ENCODE peak calls at places on chromosomes 3 and 15, in seven cellular contexts. One of them, this sample, is unnamed.

GRCh38 chr3:71355862-71356261 is 227.7 kb downstream of the FOXP1 start:
- DNase-seq in psoas muscle: no peak
- DNase-seq in brain microvascular endothelial cell: no peak
- DNase-seq in endothelial cell: no peak
- DNase-seq in MM.1S: peak
- DNase-seq in natural killer cell: no peak
- DNase-seq in stomach: no peak
- DNase-seq in this sample: no peak

GRCh38 chr3:100615684-100616083 is 6.3 kb downstream of the ADGRG7 start:
- DNase-seq in MM.1S: no peak
- DNase-seq in brain microvascular endothelial cell: peak
- DNase-seq in natural killer cell: no peak
- DNase-seq in endothelial cell: no peak
- DNase-seq in psoas muscle: no peak
- DNase-seq in stomach: no peak
- DNase-seq in this sample: no peak

GRCh38 chr3:23035927-23036640 is 167.0 kb upstream of the UBE2E2 start:
- DNase-seq in natural killer cell: no peak
- DNase-seq in psoas muscle: no peak
- DNase-seq in endothelial cell: no peak
- DNase-seq in stomach: peak
- DNase-seq in MM.1S: peak
- DNase-seq in brain microvascular endothelial cell: no peak
- DNase-seq in this sample: no peak

GRCh38 chr15:69304176-69304533 is 5.4 kb downstream of the PAQR5 start:
- DNase-seq in brain microvascular endothelial cell: peak
- DNase-seq in psoas muscle: no peak
- DNase-seq in MM.1S: no peak
- DNase-seq in endothelial cell: no peak
- DNase-seq in natural killer cell: no peak
- DNase-seq in stomach: no peak
- DNase-seq in this sample: no peak

GRCh38 chr3:380801-381200 is 184.2 kb downstream of the CHL1 start:
- DNase-seq in stomach: no peak
- DNase-seq in psoas muscle: no peak
- DNase-seq in natural killer cell: no peak
- DNase-seq in brain microvascular endothelial cell: no peak
- DNase-seq in MM.1S: no peak
- DNase-seq in endothelial cell: no peak
- DNase-seq in this sample: no peak

GRCh38 chr15:96324900-96325299 is 5.6 kb upstream of the NR2F2 start:
- DNase-seq in stomach: no peak
- DNase-seq in natural killer cell: no peak
- DNase-seq in endothelial cell: no peak
- DNase-seq in brain microvascular endothelial cell: no peak
- DNase-seq in psoas muscle: no peak
- DNase-seq in MM.1S: no peak
- DNase-seq in this sample: no peak

GRCh38 chr3:23926246-23926645 is 9.3 kb downstream of the RPL15 start:
- DNase-seq in natural killer cell: no peak
- DNase-seq in MM.1S: no peak
- DNase-seq in psoas muscle: no peak
- DNase-seq in endothelial cell: no peak
- DNase-seq in brain microvascular endothelial cell: no peak
- DNase-seq in stomach: no peak
- DNase-seq in this sample: no peak

GRCh38 chr15:73700041-73700842 is 16.1 kb downstream of the CD276 start:
- DNase-seq in MM.1S: peak
- DNase-seq in psoas muscle: peak
- DNase-seq in stomach: peak
- DNase-seq in natural killer cell: peak
- DNase-seq in endothelial cell: peak
- DNase-seq in brain microvascular endothelial cell: peak
- DNase-seq in this sample: no peak

GRCh38 chr3:69665026-69665739 is 74.1 kb upstream of the MITF start:
- DNase-seq in brain microvascular endothelial cell: peak
- DNase-seq in MM.1S: no peak
- DNase-seq in stomach: peak
- DNase-seq in natural killer cell: no peak
- DNase-seq in psoas muscle: no peak
- DNase-seq in endothelial cell: peak
- DNase-seq in this sample: no peak

GRCh38 chr15:37907136-37907535 is 27.3 kb upstream of the TMCO5A start:
- DNase-seq in psoas muscle: no peak
- DNase-seq in MM.1S: no peak
- DNase-seq in brain microvascular endothelial cell: peak
- DNase-seq in natural killer cell: no peak
- DNase-seq in endothelial cell: no peak
- DNase-seq in stomach: no peak
- DNase-seq in this sample: no peak

GRCh38 chr3:71421820-71422566 is 161.5 kb downstream of the FOXP1 start:
- DNase-seq in endothelial cell: no peak
- DNase-seq in natural killer cell: peak
- DNase-seq in psoas muscle: no peak
- DNase-seq in MM.1S: peak
- DNase-seq in stomach: no peak
- DNase-seq in brain microvascular endothelial cell: no peak
- DNase-seq in this sample: no peak

GRCh38 chr15:89587955-89588354 is 12.7 kb downstream of the TICRR start:
- DNase-seq in brain microvascular endothelial cell: peak
- DNase-seq in stomach: no peak
- DNase-seq in psoas muscle: no peak
- DNase-seq in endothelial cell: no peak
- DNase-seq in MM.1S: no peak
- DNase-seq in natural killer cell: no peak
- DNase-seq in this sample: no peak

GRCh38 chr3:171994646-171995441 is 44.5 kb upstream of the FNDC3B start:
- DNase-seq in MM.1S: no peak
- DNase-seq in natural killer cell: no peak
- DNase-seq in endothelial cell: no peak
- DNase-seq in stomach: no peak
- DNase-seq in psoas muscle: no peak
- DNase-seq in brain microvascular endothelial cell: peak
- DNase-seq in this sample: no peak

GRCh38 chr3:156307704-156308103 is 187.3 kb downstream of the KCNAB1 start:
- DNase-seq in stomach: peak
- DNase-seq in endothelial cell: no peak
- DNase-seq in natural killer cell: no peak
- DNase-seq in brain microvascular endothelial cell: peak
- DNase-seq in psoas muscle: peak
- DNase-seq in MM.1S: no peak
- DNase-seq in this sample: no peak

GRCh38 chr15:49145651-49146609 is 9.5 kb downstream of the COPS2 start:
- DNase-seq in brain microvascular endothelial cell: peak
- DNase-seq in MM.1S: peak
- DNase-seq in stomach: no peak
- DNase-seq in natural killer cell: no peak
- DNase-seq in psoas muscle: no peak
- DNase-seq in endothelial cell: peak
- DNase-seq in this sample: no peak

GRCh38 chr3:140007946-140008692 is 73.1 kb downstream of the CLSTN2 start:
- DNase-seq in stomach: no peak
- DNase-seq in MM.1S: no peak
- DNase-seq in natural killer cell: no peak
- DNase-seq in brain microvascular endothelial cell: no peak
- DNase-seq in endothelial cell: no peak
- DNase-seq in psoas muscle: no peak
- DNase-seq in this sample: peak

GRCh38 chr3:82671466-82671865 is 910.0 kb upstream of the GBE1 start:
- DNase-seq in brain microvascular endothelial cell: no peak
- DNase-seq in stomach: no peak
- DNase-seq in psoas muscle: no peak
- DNase-seq in MM.1S: no peak
- DNase-seq in endothelial cell: no peak
- DNase-seq in natural killer cell: no peak
- DNase-seq in this sample: no peak

GRCh38 chr3:179902061-179902460 is 134.7 kb downstream of the PEX5L start:
- DNase-seq in MM.1S: no peak
- DNase-seq in natural killer cell: no peak
- DNase-seq in endothelial cell: no peak
- DNase-seq in stomach: no peak
- DNase-seq in psoas muscle: no peak
- DNase-seq in brain microvascular endothelial cell: no peak
- DNase-seq in this sample: no peak

GRCh38 chr3:172107403-172107802 is 68.0 kb downstream of the FNDC3B start:
- DNase-seq in psoas muscle: no peak
- DNase-seq in endothelial cell: no peak
- DNase-seq in MM.1S: peak
- DNase-seq in natural killer cell: peak
- DNase-seq in stomach: no peak
- DNase-seq in brain microvascular endothelial cell: no peak
- DNase-seq in this sample: no peak

GRCh38 chr3:150059241-150059640 is 88.5 kb upstream of the PFN2 start:
- DNase-seq in endothelial cell: no peak
- DNase-seq in stomach: no peak
- DNase-seq in brain microvascular endothelial cell: no peak
- DNase-seq in MM.1S: no peak
- DNase-seq in natural killer cell: no peak
- DNase-seq in psoas muscle: no peak
- DNase-seq in this sample: no peak

GRCh38 chr15:60675763-60676162 is 196.8 kb upstream of the ICE2 start:
- DNase-seq in stomach: no peak
- DNase-seq in MM.1S: peak
- DNase-seq in psoas muscle: no peak
- DNase-seq in brain microvascular endothelial cell: no peak
- DNase-seq in endothelial cell: no peak
- DNase-seq in natural killer cell: no peak
- DNase-seq in this sample: no peak

GRCh38 chr15:94021621-94022320 is 209.6 kb upstream of the MCTP2 start:
- DNase-seq in stomach: no peak
- DNase-seq in brain microvascular endothelial cell: no peak
- DNase-seq in natural killer cell: no peak
- DNase-seq in MM.1S: no peak
- DNase-seq in endothelial cell: no peak
- DNase-seq in psoas muscle: no peak
- DNase-seq in this sample: no peak

GRCh38 chr3:24829632-24830229 is 335.1 kb upstream of the THRB start:
- DNase-seq in brain microvascular endothelial cell: no peak
- DNase-seq in endothelial cell: peak
- DNase-seq in MM.1S: no peak
- DNase-seq in stomach: peak
- DNase-seq in psoas muscle: peak
- DNase-seq in natural killer cell: no peak
- DNase-seq in this sample: no peak

GRCh38 chr15:99732268-99732641 is 982 bp downstream of the LYSMD4 start:
- DNase-seq in endothelial cell: no peak
- DNase-seq in natural killer cell: no peak
- DNase-seq in MM.1S: no peak
- DNase-seq in brain microvascular endothelial cell: no peak
- DNase-seq in psoas muscle: no peak
- DNase-seq in stomach: no peak
- DNase-seq in this sample: no peak

GRCh38 chr3:24506966-24507775 is 12.5 kb upstream of the THRB start:
- DNase-seq in MM.1S: no peak
- DNase-seq in brain microvascular endothelial cell: no peak
- DNase-seq in endothelial cell: no peak
- DNase-seq in psoas muscle: no peak
- DNase-seq in natural killer cell: no peak
- DNase-seq in stomach: no peak
- DNase-seq in this sample: no peak

DNA sequence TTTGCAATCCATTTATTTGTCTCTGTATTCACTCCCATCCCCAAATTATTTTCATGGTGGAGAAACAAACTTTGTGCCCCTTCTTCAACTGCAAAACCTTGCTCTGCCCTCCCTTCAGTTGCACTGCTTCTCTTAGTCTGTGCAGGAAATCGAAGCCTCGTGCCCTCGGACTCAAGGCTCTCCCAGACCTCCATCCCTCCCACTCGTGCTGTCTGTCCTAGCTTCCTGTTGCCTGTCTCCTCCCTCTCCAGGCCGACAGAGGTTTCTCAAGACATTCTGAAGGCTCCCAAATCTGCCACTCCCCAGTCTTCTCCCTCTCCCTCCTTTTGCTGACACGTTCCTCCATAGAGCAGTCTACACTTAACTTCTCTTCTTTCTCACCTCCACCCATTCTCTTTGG is 177.6 kb downstream of the PDZRN3 start:
- DNase-seq in psoas muscle: no peak
- DNase-seq in MM.1S: no peak
- DNase-seq in stomach: no peak
- DNase-seq in brain microvascular endothelial cell: no peak
- DNase-seq in natural killer cell: no peak
- DNase-seq in endothelial cell: no peak
- DNase-seq in this sample: no peak
- TF ChIP-seq CTCF in psoas muscle: no peak
- TF ChIP-seq CTCF in MM.1S: no peak
- TF ChIP-seq CTCF in stomach: no peak
- TF ChIP-seq CTCF in brain microvascular endothelial cell: no peak
- TF ChIP-seq CTCF in natural killer cell: no peak
- TF ChIP-seq CTCF in endothelial cell: no peak
- TF ChIP-seq CTCF in this sample: no peak

GRCh38 chr15:75565062-75565970 is 13.8 kb downstream of the PTPN9 start:
- DNase-seq in endothelial cell: no peak
- DNase-seq in stomach: no peak
- DNase-seq in psoas muscle: no peak
- DNase-seq in brain microvascular endothelial cell: no peak
- DNase-seq in MM.1S: no peak
- DNase-seq in natural killer cell: no peak
- DNase-seq in this sample: no peak
- TF ChIP-seq CTCF in endothelial cell: no peak
- TF ChIP-seq CTCF in stomach: no peak
- TF ChIP-seq CTCF in psoas muscle: no peak
- TF ChIP-seq CTCF in brain microvascular endothelial cell: no peak
- TF ChIP-seq CTCF in MM.1S: no peak
- TF ChIP-seq CTCF in natural killer cell: no peak
- TF ChIP-seq CTCF in this sample: no peak

GRCh38 chr3:159781867-159782266 is 206.8 kb upstream of the IL12A start:
- DNase-seq in psoas muscle: no peak
- DNase-seq in natural killer cell: no peak
- DNase-seq in endothelial cell: no peak
- DNase-seq in stomach: no peak
- DNase-seq in brain microvascular endothelial cell: no peak
- DNase-seq in MM.1S: no peak
- DNase-seq in this sample: no peak
- TF ChIP-seq CTCF in psoas muscle: no peak
- TF ChIP-seq CTCF in natural killer cell: no peak
- TF ChIP-seq CTCF in endothelial cell: no peak
- TF ChIP-seq CTCF in stomach: no peak
- TF ChIP-seq CTCF in brain microvascular endothelial cell: no peak
- TF ChIP-seq CTCF in MM.1S: peak
- TF ChIP-seq CTCF in this sample: no peak

GRCh38 chr3:145170101-145170500 is 990.9 kb downstream of the PLOD2 start:
- DNase-seq in endothelial cell: no peak
- DNase-seq in natural killer cell: no peak
- DNase-seq in psoas muscle: no peak
- DNase-seq in brain microvascular endothelial cell: no peak
- DNase-seq in stomach: no peak
- DNase-seq in MM.1S: no peak
- DNase-seq in this sample: no peak

GRCh38 chr3:145176907-145177306 is 984.1 kb downstream of the PLOD2 start:
- DNase-seq in stomach: no peak
- DNase-seq in brain microvascular endothelial cell: no peak
- DNase-seq in psoas muscle: no peak
- DNase-seq in natural killer cell: no peak
- DNase-seq in MM.1S: no peak
- DNase-seq in endothelial cell: no peak
- DNase-seq in this sample: no peak

DNA sequence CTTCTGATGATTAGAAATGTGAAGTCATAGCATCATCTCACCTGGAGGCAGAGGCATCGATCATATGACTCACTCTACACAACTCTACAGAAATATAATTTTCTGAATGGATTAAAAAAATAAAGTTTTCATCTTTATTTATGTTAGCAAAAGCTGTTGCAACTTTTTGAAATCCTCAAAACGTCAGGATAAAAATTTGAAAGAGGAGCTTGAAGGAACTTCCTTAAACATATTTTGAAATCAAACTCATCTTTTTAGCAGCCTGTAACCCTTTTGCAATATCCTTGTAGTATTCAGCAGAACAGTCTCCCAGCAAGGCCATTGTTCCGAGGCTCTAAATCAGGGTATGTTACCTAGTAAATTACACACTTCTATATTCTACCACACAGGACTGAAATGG is 985.4 kb downstream of the PLOD2 start:
- DNase-seq in psoas muscle: no peak
- DNase-seq in endothelial cell: no peak
- DNase-seq in brain microvascular endothelial cell: no peak
- DNase-seq in MM.1S: no peak
- DNase-seq in stomach: no peak
- DNase-seq in natural killer cell: no peak
- DNase-seq in this sample: no peak
- TF ChIP-seq CTCF in psoas muscle: no peak
- TF ChIP-seq CTCF in endothelial cell: no peak
- TF ChIP-seq CTCF in brain microvascular endothelial cell: no peak
- TF ChIP-seq CTCF in MM.1S: no peak
- TF ChIP-seq CTCF in stomach: no peak
- TF ChIP-seq CTCF in natural killer cell: no peak
- TF ChIP-seq CTCF in this sample: no peak

This sample was measured in osteocyte.